ENCODE peak calls at places on chromosomes 11 and 22, in ten cellular contexts. One of them, this sample, is unnamed.

GRCh38 chr11:116881153-116881552 is 43.7 kb upstream of the APOA1 start:
- DNase-seq in erythroblast: no peak
- DNase-seq in A549: no peak
- DNase-seq in NB4: no peak
- DNase-seq in uterus: no peak
- DNase-seq in heart left ventricle: no peak
- DNase-seq in body of pancreas: no peak
- DNase-seq in ovary: peak
- DNase-seq in HepG2: no peak
- DNase-seq in HCT116: no peak
- DNase-seq in this sample: no peak

GRCh38 chr22:21815958-21816357 is 51.5 kb downstream of the MAPK1 start:
- DNase-seq in HepG2: no peak
- DNase-seq in erythroblast: no peak
- DNase-seq in HCT116: no peak
- DNase-seq in A549: no peak
- DNase-seq in ovary: no peak
- DNase-seq in body of pancreas: no peak
- DNase-seq in uterus: no peak
- DNase-seq in NB4: no peak
- DNase-seq in heart left ventricle: no peak
- DNase-seq in this sample: no peak

GRCh38 chr11:76736773-76737495 is 46.2 kb upstream of the TSKU start:
- DNase-seq in HCT116: no peak
- DNase-seq in ovary: no peak
- DNase-seq in heart left ventricle: no peak
- DNase-seq in erythroblast: no peak
- DNase-seq in NB4: peak
- DNase-seq in A549: no peak
- DNase-seq in uterus: no peak
- DNase-seq in HepG2: no peak
- DNase-seq in body of pancreas: no peak
- DNase-seq in this sample: no peak

GRCh38 chr11:121391914-121392313 is 60.2 kb upstream of the SORL1 start:
- DNase-seq in NB4: no peak
- DNase-seq in body of pancreas: peak
- DNase-seq in HCT116: no peak
- DNase-seq in erythroblast: peak
- DNase-seq in uterus: no peak
- DNase-seq in A549: peak
- DNase-seq in HepG2: no peak
- DNase-seq in ovary: no peak
- DNase-seq in heart left ventricle: no peak
- DNase-seq in this sample: no peak

GRCh38 chr11:16341853-16342252 is 14.5 kb downstream of the SOX6 start:
- DNase-seq in heart left ventricle: no peak
- DNase-seq in NB4: no peak
- DNase-seq in erythroblast: no peak
- DNase-seq in HepG2: no peak
- DNase-seq in ovary: no peak
- DNase-seq in body of pancreas: no peak
- DNase-seq in A549: no peak
- DNase-seq in uterus: no peak
- DNase-seq in HCT116: no peak
- DNase-seq in this sample: no peak

GRCh38 chr22:43301866-43302265 is 41.3 kb downstream of the SCUBE1 start:
- DNase-seq in HepG2: no peak
- DNase-seq in NB4: no peak
- DNase-seq in body of pancreas: no peak
- DNase-seq in erythroblast: no peak
- DNase-seq in A549: no peak
- DNase-seq in HCT116: no peak
- DNase-seq in ovary: no peak
- DNase-seq in heart left ventricle: no peak
- DNase-seq in uterus: no peak
- DNase-seq in this sample: no peak

GRCh38 chr22:31346733-31347250 is 646 bp upstream of the PATZ1 start:
- DNase-seq in heart left ventricle: peak
- DNase-seq in NB4: peak
- DNase-seq in HCT116: no peak
- DNase-seq in uterus: peak
- DNase-seq in body of pancreas: peak
- DNase-seq in A549: peak
- DNase-seq in ovary: peak
- DNase-seq in HepG2: peak
- DNase-seq in erythroblast: peak
- DNase-seq in this sample: peak

GRCh38 chr11:32610926-32611325 is 27.3 kb downstream of the EIF3M start:
- DNase-seq in heart left ventricle: no peak
- DNase-seq in body of pancreas: no peak
- DNase-seq in NB4: no peak
- DNase-seq in uterus: no peak
- DNase-seq in HepG2: no peak
- DNase-seq in erythroblast: no peak
- DNase-seq in HCT116: no peak
- DNase-seq in A549: no peak
- DNase-seq in ovary: no peak
- DNase-seq in this sample: no peak

GRCh38 chr22:46148885-46149492 is 1.3 kb upstream of the PPARA start:
- DNase-seq in A549: no peak
- DNase-seq in uterus: peak
- DNase-seq in erythroblast: no peak
- DNase-seq in HCT116: no peak
- DNase-seq in heart left ventricle: no peak
- DNase-seq in body of pancreas: peak
- DNase-seq in NB4: peak
- DNase-seq in HepG2: no peak
- DNase-seq in ovary: no peak
- DNase-seq in this sample: no peak

GRCh38 chr11:60734271-60734670 is 9.8 kb downstream of the MS4A18 start:
- DNase-seq in NB4: no peak
- DNase-seq in ovary: no peak
- DNase-seq in A549: no peak
- DNase-seq in erythroblast: no peak
- DNase-seq in HCT116: no peak
- DNase-seq in uterus: no peak
- DNase-seq in heart left ventricle: no peak
- DNase-seq in body of pancreas: peak
- DNase-seq in HepG2: no peak
- DNase-seq in this sample: no peak

GRCh38 chr22:22934543-22935055 is 47.0 kb downstream of the IGLL5 start:
- DNase-seq in body of pancreas: no peak
- DNase-seq in uterus: no peak
- DNase-seq in HCT116: no peak
- DNase-seq in ovary: no peak
- DNase-seq in HepG2: no peak
- DNase-seq in A549: no peak
- DNase-seq in NB4: no peak
- DNase-seq in erythroblast: no peak
- DNase-seq in heart left ventricle: no peak
- DNase-seq in this sample: no peak

GRCh38 chr11:67264886-67265632 is 1.2 kb upstream of the GRK2 start:
- DNase-seq in ovary: peak
- DNase-seq in HCT116: no peak
- DNase-seq in A549: no peak
- DNase-seq in uterus: no peak
- DNase-seq in erythroblast: no peak
- DNase-seq in heart left ventricle: no peak
- DNase-seq in HepG2: no peak
- DNase-seq in body of pancreas: peak
- DNase-seq in NB4: no peak
- DNase-seq in this sample: peak

GRCh38 chr11:67268036-67268683 is 1.9 kb downstream of the GRK2 start:
- DNase-seq in ovary: no peak
- DNase-seq in HCT116: no peak
- DNase-seq in erythroblast: peak
- DNase-seq in HepG2: no peak
- DNase-seq in A549: no peak
- DNase-seq in body of pancreas: no peak
- DNase-seq in heart left ventricle: no peak
- DNase-seq in uterus: no peak
- DNase-seq in NB4: peak
- DNase-seq in this sample: peak

GRCh38 chr11:67265633-67266423 is 445 bp upstream of the GRK2 start:
- DNase-seq in A549: peak
- DNase-seq in HCT116: no peak
- DNase-seq in NB4: peak
- DNase-seq in erythroblast: peak
- DNase-seq in body of pancreas: peak
- DNase-seq in heart left ventricle: peak
- DNase-seq in uterus: peak
- DNase-seq in ovary: peak
- DNase-seq in HepG2: peak
- DNase-seq in this sample: peak

GRCh38 chr11:67267188-67268035 is 1.1 kb downstream of the GRK2 start:
- DNase-seq in body of pancreas: peak
- DNase-seq in HCT116: no peak
- DNase-seq in NB4: peak
- DNase-seq in ovary: peak
- DNase-seq in erythroblast: peak
- DNase-seq in HepG2: peak
- DNase-seq in A549: no peak
- DNase-seq in uterus: peak
- DNase-seq in heart left ventricle: no peak
- DNase-seq in this sample: peak

DNA sequence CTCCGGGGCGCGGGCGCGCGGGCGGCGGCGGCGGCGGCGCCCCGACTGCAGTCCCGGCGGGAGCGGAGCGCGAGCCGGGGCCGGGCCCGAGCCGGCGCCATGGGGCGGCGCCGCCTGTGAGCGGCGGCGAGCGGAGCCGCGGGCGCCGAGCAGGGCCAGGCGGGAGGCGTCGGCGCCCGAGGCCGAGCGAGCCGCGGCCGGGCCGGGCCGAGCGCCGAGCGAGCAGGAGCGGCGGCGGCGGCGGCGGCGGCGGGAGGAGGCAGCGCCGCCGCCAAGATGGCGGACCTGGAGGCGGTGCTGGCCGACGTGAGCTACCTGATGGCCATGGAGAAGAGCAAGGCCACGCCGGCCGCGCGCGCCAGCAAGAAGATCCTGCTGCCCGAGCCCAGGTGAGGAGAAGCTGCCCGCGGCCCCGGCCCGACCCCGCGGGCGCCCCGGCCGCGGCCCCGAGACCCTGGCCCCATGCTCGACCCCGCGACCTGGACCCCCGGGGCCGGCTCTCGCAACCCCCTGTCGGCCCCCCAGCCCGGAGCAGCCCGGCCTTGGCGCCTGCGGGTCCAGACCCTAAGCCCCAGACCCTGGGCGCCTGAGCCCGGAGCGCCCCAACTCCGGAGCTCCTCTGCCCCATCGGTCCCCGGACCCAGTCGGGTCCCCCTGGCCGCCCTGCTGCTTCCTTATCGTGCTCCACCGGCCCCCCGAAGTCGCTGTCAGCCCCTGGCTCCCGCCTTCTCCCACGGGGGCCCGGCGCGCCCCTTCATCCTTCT is at the start of gene GRK2:
- DNase-seq in A549: peak
- DNase-seq in HepG2: no peak
- DNase-seq in heart left ventricle: no peak
- DNase-seq in NB4: peak
- DNase-seq in ovary: peak
- DNase-seq in erythroblast: peak
- DNase-seq in body of pancreas: peak
- DNase-seq in uterus: peak
- DNase-seq in HCT116: no peak
- DNase-seq in this sample: peak
- TF ChIP-seq POLR2A in A549: no peak
- TF ChIP-seq POLR2A in HepG2: no peak
- TF ChIP-seq POLR2A in heart left ventricle: no peak
- TF ChIP-seq POLR2A in NB4: peak
- TF ChIP-seq POLR2A in ovary: no peak
- TF ChIP-seq POLR2A in erythroblast: no peak
- TF ChIP-seq POLR2A in body of pancreas: no peak
- TF ChIP-seq POLR2A in uterus: no peak
- TF ChIP-seq POLR2A in HCT116: no peak
- TF ChIP-seq POLR2A in this sample: no peak

DNA sequence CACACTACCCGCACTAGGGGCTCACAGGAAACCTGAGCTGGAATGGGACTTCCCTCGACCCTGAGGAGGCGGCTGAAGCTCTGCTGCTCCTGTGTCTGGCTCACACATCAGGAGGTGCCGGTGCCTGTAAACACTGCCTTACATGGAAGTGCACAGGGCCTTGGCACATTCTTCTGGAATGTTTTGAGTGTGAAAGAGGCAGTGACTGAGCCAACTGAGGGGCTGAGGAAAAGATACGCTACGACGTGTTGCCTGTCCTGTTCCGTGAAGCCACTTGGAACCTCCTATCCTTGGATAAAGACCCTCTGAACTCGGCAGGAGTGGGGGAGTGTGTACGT is 10.5 kb downstream of the TXN2 start:
- DNase-seq in NB4: no peak
- DNase-seq in HepG2: no peak
- DNase-seq in uterus: no peak
- DNase-seq in body of pancreas: no peak
- DNase-seq in erythroblast: no peak
- DNase-seq in A549: no peak
- DNase-seq in HCT116: no peak
- DNase-seq in ovary: no peak
- DNase-seq in heart left ventricle: no peak
- DNase-seq in this sample: peak
- TF ChIP-seq POLR2A in NB4: no peak
- TF ChIP-seq POLR2A in HepG2: no peak
- TF ChIP-seq POLR2A in uterus: no peak
- TF ChIP-seq POLR2A in body of pancreas: no peak
- TF ChIP-seq POLR2A in erythroblast: peak
- TF ChIP-seq POLR2A in A549: no peak
- TF ChIP-seq POLR2A in HCT116: no peak
- TF ChIP-seq POLR2A in ovary: no peak
- TF ChIP-seq POLR2A in heart left ventricle: no peak
- TF ChIP-seq POLR2A in this sample: no peak

GRCh38 chr11:1864216-1864615 is 11.3 kb downstream of the LSP1 start:
- DNase-seq in uterus: no peak
- DNase-seq in body of pancreas: no peak
- DNase-seq in ovary: no peak
- DNase-seq in heart left ventricle: no peak
- DNase-seq in A549: no peak
- DNase-seq in HCT116: no peak
- DNase-seq in erythroblast: no peak
- DNase-seq in HepG2: no peak
- DNase-seq in NB4: no peak
- DNase-seq in this sample: no peak
- TF ChIP-seq POLR2A in uterus: no peak
- TF ChIP-seq POLR2A in body of pancreas: no peak
- TF ChIP-seq POLR2A in ovary: no peak
- TF ChIP-seq POLR2A in heart left ventricle: no peak
- TF ChIP-seq POLR2A in A549: no peak
- TF ChIP-seq POLR2A in HCT116: no peak
- TF ChIP-seq POLR2A in erythroblast: no peak
- TF ChIP-seq POLR2A in HepG2: no peak
- TF ChIP-seq POLR2A in NB4: no peak
- TF ChIP-seq POLR2A in this sample: no peak

GRCh38 chr22:37561209-37562048 is 1.1 kb downstream of the CDC42EP1 start:
- DNase-seq in HCT116: peak
- DNase-seq in NB4: peak
- DNase-seq in A549: peak
- DNase-seq in heart left ventricle: peak
- DNase-seq in body of pancreas: peak
- DNase-seq in ovary: peak
- DNase-seq in HepG2: peak
- DNase-seq in uterus: peak
- DNase-seq in erythroblast: peak
- DNase-seq in this sample: peak
- TF ChIP-seq POLR2A in HCT116: no peak
- TF ChIP-seq POLR2A in NB4: no peak
- TF ChIP-seq POLR2A in A549: no peak
- TF ChIP-seq POLR2A in heart left ventricle: no peak
- TF ChIP-seq POLR2A in body of pancreas: peak
- TF ChIP-seq POLR2A in ovary: peak
- TF ChIP-seq POLR2A in HepG2: peak
- TF ChIP-seq POLR2A in uterus: peak
- TF ChIP-seq POLR2A in erythroblast: no peak
- TF ChIP-seq POLR2A in this sample: no peak